ENCODE peak calls at places on chromosome 7, in six cellular contexts. K, U, Y, L, F and P are unnamed samples.
A peak's percentile ranks its signal among the peaks of the same experiment; 100 is the strongest.

GRCh38 chr7:46245587-46246111 is 324.6 kb upstream of the IGFBP3 start:
- DNase-seq in F (no peak), U (no peak), L (no peak), K (no peak), Y (no peak), P (no peak)

GRCh38 chr7:42700376-42701327 is 211.2 kb downstream of the C7orf25 start:
- DNase-seq in F (no peak), L (no peak), Y (no peak), K (peak; percentile 55), U (no peak), P (no peak)

GRCh38 chr7:85094046-85094720 is 92.7 kb downstream of the SEMA3D start:
- DNase-seq in K (no peak), U (no peak), Y (no peak), L (no peak), F (no peak), P (no peak)

GRCh38 chr7:150370612-150371071 is 2.0 kb downstream of the REPIN1 start:
- DNase-seq in K (no peak), F (no peak), Y (no peak), U (no peak), L (no peak), P (no peak)

GRCh38 chr7:52877240-52877639 is 158.2 kb upstream of the POM121L12 start:
- DNase-seq in Y (no peak), L (no peak), F (no peak), U (no peak), K (no peak), P (no peak)

GRCh38 chr7:75611557-75612178 is 119.5 kb downstream of the SPDYE5 start:
- DNase-seq in F (no peak), U (peak; percentile 32), K (peak; percentile 86), Y (no peak), L (no peak), P (peak; percentile 85)

GRCh38 chr7:154296443-154296842 is 244.2 kb downstream of the DPP6 start:
- DNase-seq in F (no peak), Y (no peak), L (no peak), U (no peak), K (no peak), P (no peak)

GRCh38 chr7:43658718-43659548 is 70.4 kb downstream of the COA1 start:
- DNase-seq in L (no peak), F (no peak), U (no peak), K (no peak), Y (no peak), P (no peak)

GRCh38 chr7:121020652-121021051 is 32.1 kb downstream of the CPED1 start:
- DNase-seq in K (no peak), U (no peak), L (no peak), F (no peak), Y (no peak), P (no peak)

GRCh38 chr7:79968894-79969293 is 165.7 kb upstream of the GNAI1 start:
- DNase-seq in Y (no peak), K (no peak), U (no peak), L (no peak), F (no peak), P (no peak)

GRCh38 chr7:42232275-42232674 is 4.7 kb downstream of the GLI3 start:
- DNase-seq in Y (no peak), F (no peak), L (no peak), U (no peak), K (no peak), P (no peak)

GRCh38 chr7:94698275-94698674 is 42.3 kb upstream of the SGCE start:
- DNase-seq in F (no peak), U (no peak), L (peak; percentile 52), K (no peak), Y (no peak), P (no peak)

GRCh38 chr7:46162582-46162981 is 241.5 kb upstream of the IGFBP3 start:
- DNase-seq in L (no peak), U (peak; percentile 13), Y (no peak), K (no peak), F (no peak), P (no peak)

GRCh38 chr7:128167316-128167691 is 73.8 kb upstream of the LEP start:
- DNase-seq in Y (no peak), K (peak; percentile 28), L (no peak), U (peak; percentile 82), F (no peak), P (no peak)

GRCh38 chr7:97116308-97116707 is 1.2 kb upstream of the SDHAF3 start:
- DNase-seq in K (no peak), U (no peak), F (no peak), L (no peak), Y (peak; percentile 81), P (no peak)

GRCh38 chr7:108660465-108660864 is 90.8 kb downstream of the DNAJB9 start:
- DNase-seq in F (no peak), K (no peak), L (no peak), Y (no peak), U (no peak), P (no peak)

GRCh38 chr7:46680147-46680546 is 759.1 kb upstream of the IGFBP3 start:
- DNase-seq in Y (no peak), K (no peak), L (no peak), U (no peak), F (no peak), P (no peak)

GRCh38 chr7:69883399-69883821 is 285.1 kb downstream of the AUTS2 start:
- DNase-seq in F (no peak), Y (no peak), U (no peak), L (no peak), K (no peak), P (no peak)

GRCh38 chr7:106565428-106565827 is 95.5 kb downstream of the CCDC71L start:
- DNase-seq in F (no peak), L (no peak), U (no peak), K (no peak), Y (no peak), P (no peak)

GRCh38 chr7:138892016-138892630 is 89.1 kb downstream of the KIAA1549 start:
- DNase-seq in U (no peak), Y (no peak), K (no peak), F (no peak), L (no peak), P (no peak)

GRCh38 chr7:112439476-112439875 is 10.8 kb upstream of the IFRD1 start:
- DNase-seq in K (no peak), L (no peak), U (no peak), F (no peak), Y (no peak), P (no peak)

GRCh38 chr7:31664890-31665289 is 22.1 kb upstream of the PPP1R17 start:
- DNase-seq in K (no peak), L (no peak), F (no peak), Y (no peak), U (no peak), P (no peak)

GRCh38 chr7:151309306-151309705 is 32.3 kb upstream of the NUB1 start:
- DNase-seq in F (no peak), L (no peak), K (no peak), Y (no peak), U (no peak), P (no peak)

GRCh38 chr7:2201686-2202360 is 30.9 kb downstream of the MAD1L1 start:
- DNase-seq in Y (no peak), U (no peak), L (no peak), K (no peak), F (no peak), P (no peak)

GRCh38 chr7:50837965-50838364 is 55.3 kb upstream of the GRB10 start:
- DNase-seq in K (no peak), F (no peak), Y (no peak), L (no peak), U (no peak), P (no peak)

GRCh38 chr7:128029405-128029995 is 1.7 kb downstream of the LRRC4 start:
- DNase-seq in K (no peak), F (no peak), Y (no peak), U (no peak), L (no peak), P (no peak)

GRCh38 chr7:27165089-27165654 is at the start of gene HOXA9:
- DNase-seq in Y (no peak), L (no peak), K (no peak), U (no peak), F (no peak), P (peak; percentile 94)

GRCh38 chr7:78020874-78021249 is 222.3 kb downstream of the PHTF2 start:
- DNase-seq in U (no peak), Y (no peak), L (no peak), F (no peak), K (no peak), P (no peak)

GRCh38 chr7:6546852-6547251 is 4.4 kb downstream of the GRID2IP start:
- DNase-seq in Y (no peak), L (no peak), U (no peak), K (no peak), F (no peak), P (no peak)

GRCh38 chr7:12814107-12814506 is 126.7 kb downstream of the ARL4A start:
- DNase-seq in Y (no peak), L (no peak), F (no peak), U (no peak), K (no peak), P (no peak)

GRCh38 chr7:35241884-35242283 is 12.0 kb downstream of the TBX20 start:
- DNase-seq in L (no peak), Y (no peak), U (no peak), K (no peak), F (no peak), P (no peak)

GRCh38 chr7:80185571-80185970 is 50.9 kb downstream of the GNAI1 start:
- DNase-seq in F (no peak), L (no peak), Y (no peak), K (no peak), U (no peak), P (no peak)

GRCh38 chr7:159118623-159119022 is 26.0 kb downstream of the VIPR2 start:
- DNase-seq in K (no peak), Y (no peak), F (no peak), U (no peak), L (no peak), P (peak; percentile 54)

DNA sequence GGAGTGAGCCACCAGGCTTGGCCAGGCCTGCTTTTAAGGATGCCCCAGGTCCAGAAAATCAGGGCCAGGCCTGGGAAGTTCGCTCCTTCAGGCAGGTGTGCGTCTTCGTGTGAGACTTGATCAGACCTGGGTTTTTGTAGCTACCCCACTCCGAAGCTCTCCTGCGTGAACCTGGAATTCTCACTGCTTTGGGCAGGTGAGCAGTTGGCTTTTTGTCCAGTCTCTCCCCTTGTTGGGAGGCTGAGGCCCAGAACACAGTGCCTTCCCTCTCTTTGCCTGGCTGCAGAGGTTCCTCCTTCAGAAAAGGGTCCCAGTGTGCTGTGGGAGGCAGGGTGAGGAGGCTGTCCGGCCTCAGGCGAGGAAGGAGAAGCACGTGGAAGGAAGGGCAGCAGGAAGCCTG is 27.3 kb downstream of the ZNF783 start:
- DNase-seq in L (no peak), Y (no peak), K (no peak), F (no peak), U (no peak), P (no peak)
- H3K27ac ChIP-seq in L (no peak overlapping the region), Y (no peak overlapping the region), K (no peak overlapping the region), F (no peak overlapping the region), U (no peak overlapping the region), P (no peak overlapping the region)

GRCh38 chr7:55524558-55525310 is 47.6 kb downstream of the VOPP1 start:
- DNase-seq in F (no peak), L (no peak), Y (no peak), U (no peak), K (peak; percentile 24), P (no peak)
- H3K4me3 ChIP-seq in F (no peak overlapping the region), L (no peak overlapping the region), Y (no peak overlapping the region), U (no peak overlapping the region), K (no peak overlapping the region), P (no peak overlapping the region)

GRCh38 chr7:114853189-114853588 is 68.7 kb upstream of the MDFIC start:
- DNase-seq in K (no peak), F (no peak), L (no peak), Y (no peak), U (no peak), P (no peak)
- TF ChIP-seq CTCF in K (no peak), F (no peak), L (no peak), Y (no peak), U (no peak), P (no peak)

GRCh38 chr7:39566056-39566921 is at the start of gene YAE1:
- DNase-seq in K (peak; percentile 78), Y (peak; percentile 86), U (peak; percentile 87), F (peak; percentile 77), L (peak; percentile 23), P (peak; percentile 85)
- H3K27ac ChIP-seq in K (peak within 1 kb of the TSS; percentile 85), Y (peak within 1 kb of the TSS; percentile 38), U (peak within 1 kb of the TSS; percentile 85), F (peak within 1 kb of the TSS; percentile 80), L (peak within 1 kb of the TSS; percentile 66), P (peak within 1 kb of the TSS; percentile 66)